ENCODE peak calls at places on chromosomes 12 and 14, in ten cellular contexts. M, T, Y, L, E, P, F, V, Q and K are unnamed samples.

GRCh38 chr12:26473291-26473690 is 277.9 kb downstream of the SSPN start:
- DNase-seq in M (peak; percentile 5), T (no peak), Y (no peak), L (peak; percentile 78), E (no peak), P (no peak), F (no peak), V (peak; percentile 3), Q (no peak), K (no peak)

GRCh38 chr14:95265106-95266094 is 54.3 kb downstream of the CLMN start:
- DNase-seq in M (peak; percentile 90), T (no peak), Y (peak; percentile 47), L (peak; percentile 100), E (peak; percentile 22), P (peak; percentile 88), F (peak; percentile 65), V (peak; percentile 55), Q (no peak), K (peak; percentile 96)

GRCh38 chr14:56154321-56154720 is 36.1 kb downstream of the PELI2 start:
- DNase-seq in M (no peak), T (no peak), Y (no peak), L (no peak), E (no peak), P (no peak), F (no peak), V (no peak), Q (no peak), K (no peak)

GRCh38 chr12:13093191-13093849 is 10.1 kb downstream of the GSG1 start:
- DNase-seq in M (no peak), T (no peak), Y (no peak), L (no peak), E (no peak), P (no peak), F (peak; percentile 36), V (no peak), Q (no peak), K (peak; percentile 57)

GRCh38 chr14:95319312-95320075 is at the start of gene CLMN:
- DNase-seq in M (peak; percentile 19), T (peak; percentile 22), Y (no peak), L (peak; percentile 49), E (peak; percentile 15), P (no peak), F (peak; percentile 67), V (no peak), Q (peak; percentile 10), K (peak; percentile 62)

GRCh38 chr12:107144990-107145389 is 51.6 kb upstream of the CRY1 start:
- DNase-seq in M (peak; percentile 5), T (no peak), Y (no peak), L (no peak), E (no peak), P (no peak), F (no peak), V (no peak), Q (no peak), K (no peak)

GRCh38 chr12:88108021-88108420 is 33.9 kb downstream of the CEP290 start:
- DNase-seq in M (peak; percentile 3), T (no peak), Y (no peak), L (peak; percentile 23), E (no peak), P (no peak), F (no peak), V (no peak), Q (no peak), K (no peak)

GRCh38 chr14:100566119-100566518 is 21.1 kb downstream of the BEGAIN start:
- DNase-seq in M (no peak), T (no peak), Y (no peak), L (peak; percentile 13), E (no peak), P (no peak), F (no peak), V (no peak), Q (no peak), K (no peak)

GRCh38 chr14:71739273-71739990 is 192.8 kb upstream of the RGS6 start:
- DNase-seq in M (no peak), T (peak; percentile 35), Y (no peak), L (peak; percentile 86), E (no peak), P (no peak), F (no peak), V (no peak), Q (no peak), K (no peak)

GRCh38 chr12:15225136-15225535 is 3.9 kb upstream of the RERG start:
- DNase-seq in M (no peak), T (no peak), Y (no peak), L (no peak), E (no peak), P (no peak), F (no peak), V (no peak), Q (no peak), K (no peak)

GRCh38 chr14:51818748-51819386 is 41.5 kb upstream of the GNG2 start:
- DNase-seq in M (no peak), T (no peak), Y (no peak), L (no peak), E (no peak), P (no peak), F (no peak), V (no peak), Q (no peak), K (no peak)

GRCh38 chr14:92258934-92259333 is 64.0 kb upstream of the SLC24A4 start:
- DNase-seq in M (no peak), T (no peak), Y (no peak), L (no peak), E (no peak), P (no peak), F (no peak), V (no peak), Q (no peak), K (no peak)

GRCh38 chr12:27119797-27120196 is 37.4 kb upstream of the C12orf71 start:
- DNase-seq in M (no peak), T (no peak), Y (no peak), L (no peak), E (no peak), P (no peak), F (no peak), V (no peak), Q (no peak), K (no peak)

GRCh38 chr14:55588259-55588699 is 8.3 kb downstream of the KTN1 start:
- DNase-seq in M (no peak), T (no peak), Y (no peak), L (peak; percentile 59), E (no peak), P (no peak), F (no peak), V (no peak), Q (no peak), K (peak; percentile 27)

GRCh38 chr14:50084666-50085065 is 31.7 kb downstream of the VCPKMT start:
- DNase-seq in M (no peak), T (no peak), Y (no peak), L (no peak), E (no peak), P (no peak), F (no peak), V (no peak), Q (no peak), K (no peak)

GRCh38 chr14:100237735-100238418 is 1.1 kb upstream of the YY1 start:
- DNase-seq in M (peak; percentile 58), T (peak; percentile 44), Y (no peak), L (peak; percentile 45), E (peak; percentile 38), P (no peak), F (peak; percentile 41), V (no peak), Q (peak; percentile 44), K (peak; percentile 70)

GRCh38 chr12:108457734-108458361 is 57.2 kb upstream of the FICD start:
- DNase-seq in M (peak; percentile 40), T (no peak), Y (no peak), L (no peak), E (no peak), P (no peak), F (no peak), V (no peak), Q (no peak), K (peak; percentile 15)

GRCh38 chr12:103848132-103848531 is 7.1 kb upstream of the NT5DC3 start:
- DNase-seq in M (no peak), T (no peak), Y (no peak), L (no peak), E (no peak), P (no peak), F (no peak), V (no peak), Q (no peak), K (no peak)

GRCh38 chr14:71693373-71693772 is 238.9 kb upstream of the RGS6 start:
- DNase-seq in M (peak; percentile 89), T (no peak), Y (no peak), L (no peak), E (no peak), P (peak; percentile 74), F (no peak), V (peak; percentile 92), Q (peak; percentile 13), K (no peak)

GRCh38 chr12:90653051-90653450 is 301.9 kb downstream of the CCER1 start:
- DNase-seq in M (no peak), T (no peak), Y (no peak), L (peak; percentile 65), E (no peak), P (no peak), F (no peak), V (no peak), Q (no peak), K (no peak)

GRCh38 chr14:102592969-102593840 is 756 bp downstream of the RCOR1 start:
- DNase-seq in M (peak; percentile 37), T (peak; percentile 48), Y (no peak), L (peak; percentile 33), E (peak; percentile 35), P (no peak), F (no peak), V (no peak), Q (peak; percentile 72), K (peak; percentile 66)

GRCh38 chr12:21656931-21657335 is 709 bp downstream of the LDHB start:
- DNase-seq in M (peak; percentile 45), T (peak; percentile 19), Y (no peak), L (peak; percentile 41), E (peak; percentile 39), P (no peak), F (no peak), V (no peak), Q (peak; percentile 35), K (peak; percentile 47)

GRCh38 chr14:67816326-67817009 is at the start of gene ZFYVE26:
- DNase-seq in M (peak; percentile 93), T (peak; percentile 83), Y (peak; percentile 95), L (peak; percentile 97), E (peak; percentile 80), P (peak; percentile 93), F (peak; percentile 74), V (peak; percentile 85), Q (peak; percentile 89), K (peak; percentile 97)

GRCh38 chr12:116736962-116737773 is 701 bp downstream of the SPRING1 start:
- DNase-seq in M (no peak), T (peak; percentile 37), Y (no peak), L (peak; percentile 11), E (no peak), P (no peak), F (peak; percentile 20), V (no peak), Q (no peak), K (peak; percentile 25)

GRCh38 chr12:41743835-41744234 is 400.8 kb downstream of the GXYLT1 start:
- DNase-seq in M (no peak), T (no peak), Y (no peak), L (peak; percentile 26), E (no peak), P (no peak), F (no peak), V (no peak), Q (no peak), K (peak; percentile 4)

GRCh38 chr12:74514098-74514872 is 23.4 kb upstream of the ATXN7L3B start:
- DNase-seq in M (no peak), T (no peak), Y (no peak), L (no peak), E (no peak), P (no peak), F (no peak), V (no peak), Q (no peak), K (peak; percentile 21)

GRCh38 chr14:31592619-31593018 is 31.4 kb downstream of the NUBPL start:
- DNase-seq in M (no peak), T (no peak), Y (no peak), L (no peak), E (no peak), P (no peak), F (no peak), V (no peak), Q (no peak), K (peak; percentile 4)

GRCh38 chr14:65231286-65231980 is 129.1 kb upstream of the MAX start:
- DNase-seq in M (no peak), T (no peak), Y (no peak), L (no peak), E (no peak), P (no peak), F (no peak), V (no peak), Q (no peak), K (no peak)